ENCODE peak calls at places on chromosome 12, in eight cellular contexts. One of them, this sample, is unnamed. For H3K9me3, the result is how much of the 10 kb centered on the place peaks cover.

GRCh38 chr12:78315018-78315417 is 484.3 kb downstream of the NAV3 start:
- DNase-seq in aorta: no peak
- DNase-seq in tibial artery: no peak
- DNase-seq in CD8-positive, alpha-beta memory T cell: no peak
- DNase-seq in mucosa of descending colon: no peak
- DNase-seq in right cardiac atrium: no peak
- DNase-seq in upper lobe of right lung: no peak
- DNase-seq in IMR-90: no peak
- DNase-seq in this sample: no peak

GRCh38 chr12:56151672-56152131 is 685 bp upstream of the MYL6B start:
- DNase-seq in mucosa of descending colon: peak
- DNase-seq in IMR-90: no peak
- DNase-seq in tibial artery: no peak
- DNase-seq in aorta: peak
- DNase-seq in upper lobe of right lung: peak
- DNase-seq in right cardiac atrium: peak
- DNase-seq in CD8-positive, alpha-beta memory T cell: peak
- DNase-seq in this sample: peak

GRCh38 chr12:48796976-48797375 is 8.1 kb upstream of the ADCY6 start:
- DNase-seq in upper lobe of right lung: no peak
- DNase-seq in right cardiac atrium: no peak
- DNase-seq in tibial artery: no peak
- DNase-seq in IMR-90: no peak
- DNase-seq in aorta: no peak
- DNase-seq in CD8-positive, alpha-beta memory T cell: no peak
- DNase-seq in mucosa of descending colon: no peak
- DNase-seq in this sample: no peak

GRCh38 chr12:94379479-94380113 is 80.1 kb downstream of the CEP83 start:
- DNase-seq in IMR-90: peak
- DNase-seq in mucosa of descending colon: no peak
- DNase-seq in right cardiac atrium: no peak
- DNase-seq in CD8-positive, alpha-beta memory T cell: no peak
- DNase-seq in upper lobe of right lung: no peak
- DNase-seq in tibial artery: no peak
- DNase-seq in aorta: no peak
- DNase-seq in this sample: no peak

GRCh38 chr12:11621797-11622423 is 27.6 kb upstream of the ETV6 start:
- DNase-seq in upper lobe of right lung: no peak
- DNase-seq in mucosa of descending colon: no peak
- DNase-seq in right cardiac atrium: no peak
- DNase-seq in IMR-90: no peak
- DNase-seq in aorta: no peak
- DNase-seq in tibial artery: no peak
- DNase-seq in CD8-positive, alpha-beta memory T cell: peak
- DNase-seq in this sample: no peak

GRCh38 chr12:13368431-13368830 is 171.9 kb downstream of the EMP1 start:
- DNase-seq in upper lobe of right lung: no peak
- DNase-seq in aorta: no peak
- DNase-seq in IMR-90: no peak
- DNase-seq in tibial artery: no peak
- DNase-seq in CD8-positive, alpha-beta memory T cell: no peak
- DNase-seq in mucosa of descending colon: no peak
- DNase-seq in right cardiac atrium: no peak
- DNase-seq in this sample: no peak

GRCh38 chr12:1398673-1399072 is 195.7 kb downstream of the FBXL14 start:
- DNase-seq in upper lobe of right lung: no peak
- DNase-seq in aorta: no peak
- DNase-seq in tibial artery: no peak
- DNase-seq in IMR-90: peak
- DNase-seq in right cardiac atrium: no peak
- DNase-seq in mucosa of descending colon: no peak
- DNase-seq in CD8-positive, alpha-beta memory T cell: no peak
- DNase-seq in this sample: no peak

GRCh38 chr12:124026755-124027745 is 54.0 kb downstream of the ZNF664 start:
- DNase-seq in IMR-90: peak
- DNase-seq in aorta: no peak
- DNase-seq in upper lobe of right lung: no peak
- DNase-seq in CD8-positive, alpha-beta memory T cell: no peak
- DNase-seq in right cardiac atrium: no peak
- DNase-seq in tibial artery: no peak
- DNase-seq in mucosa of descending colon: no peak
- DNase-seq in this sample: no peak

GRCh38 chr12:15752780-15753179 is 36.4 kb downstream of the EPS8 start:
- DNase-seq in mucosa of descending colon: no peak
- DNase-seq in CD8-positive, alpha-beta memory T cell: no peak
- DNase-seq in tibial artery: no peak
- DNase-seq in upper lobe of right lung: no peak
- DNase-seq in right cardiac atrium: no peak
- DNase-seq in aorta: no peak
- DNase-seq in IMR-90: peak
- DNase-seq in this sample: no peak

GRCh38 chr12:111458773-111459172 is 53.0 kb downstream of the SH2B3 start:
- DNase-seq in IMR-90: no peak
- DNase-seq in right cardiac atrium: no peak
- DNase-seq in mucosa of descending colon: no peak
- DNase-seq in aorta: no peak
- DNase-seq in CD8-positive, alpha-beta memory T cell: no peak
- DNase-seq in tibial artery: no peak
- DNase-seq in upper lobe of right lung: no peak
- DNase-seq in this sample: no peak

GRCh38 chr12:31369712-31370521 is 44.0 kb upstream of the SINHCAF start:
- DNase-seq in mucosa of descending colon: no peak
- DNase-seq in tibial artery: peak
- DNase-seq in upper lobe of right lung: peak
- DNase-seq in CD8-positive, alpha-beta memory T cell: no peak
- DNase-seq in right cardiac atrium: no peak
- DNase-seq in aorta: no peak
- DNase-seq in IMR-90: peak
- DNase-seq in this sample: no peak

GRCh38 chr12:92302041-92302829 is 156.6 kb upstream of the BTG1 start:
- DNase-seq in mucosa of descending colon: no peak
- DNase-seq in tibial artery: no peak
- DNase-seq in aorta: no peak
- DNase-seq in IMR-90: no peak
- DNase-seq in right cardiac atrium: no peak
- DNase-seq in upper lobe of right lung: no peak
- DNase-seq in CD8-positive, alpha-beta memory T cell: no peak
- DNase-seq in this sample: no peak

DNA sequence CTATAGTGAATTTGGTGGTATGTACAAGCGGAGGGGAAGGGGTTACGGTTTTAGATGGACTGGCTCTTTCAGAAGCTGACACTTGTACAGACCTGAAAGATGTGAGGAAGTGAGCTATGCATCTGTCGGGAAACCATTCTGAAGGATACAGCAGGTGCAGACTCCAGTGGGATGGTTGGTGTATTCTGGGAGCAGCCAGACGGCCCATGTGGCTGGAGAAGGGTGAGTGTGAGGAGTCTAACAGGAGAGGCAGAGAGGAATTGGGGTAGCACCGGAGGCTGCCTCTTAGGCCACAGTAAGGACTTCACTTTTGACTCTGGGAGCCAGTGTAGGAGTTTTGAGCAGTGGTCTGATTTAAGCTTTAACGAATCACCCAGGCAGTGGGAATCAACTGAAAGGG is 90.7 kb downstream of the APAF1 start:
- DNase-seq in CD8-positive, alpha-beta memory T cell: no peak
- DNase-seq in tibial artery: no peak
- DNase-seq in mucosa of descending colon: no peak
- DNase-seq in aorta: no peak
- DNase-seq in upper lobe of right lung: no peak
- DNase-seq in right cardiac atrium: no peak
- DNase-seq in IMR-90: no peak
- DNase-seq in this sample: no peak
- H3K9me3 ChIP-seq in CD8-positive, alpha-beta memory T cell: under half
- H3K9me3 ChIP-seq in tibial artery: under half
- H3K9me3 ChIP-seq in mucosa of descending colon: under half
- H3K9me3 ChIP-seq in aorta: under half
- H3K9me3 ChIP-seq in upper lobe of right lung: under half
- H3K9me3 ChIP-seq in right cardiac atrium: under half
- H3K9me3 ChIP-seq in IMR-90: under half
- H3K9me3 ChIP-seq in this sample: under half

GRCh38 chr12:132923356-132923909 is 32.7 kb downstream of the ZNF605 start:
- DNase-seq in right cardiac atrium: no peak
- DNase-seq in IMR-90: no peak
- DNase-seq in mucosa of descending colon: no peak
- DNase-seq in CD8-positive, alpha-beta memory T cell: no peak
- DNase-seq in upper lobe of right lung: no peak
- DNase-seq in aorta: no peak
- DNase-seq in tibial artery: no peak
- DNase-seq in this sample: no peak
- H3K9me3 ChIP-seq in right cardiac atrium: under half
- H3K9me3 ChIP-seq in IMR-90: half or more
- H3K9me3 ChIP-seq in mucosa of descending colon: half or more
- H3K9me3 ChIP-seq in CD8-positive, alpha-beta memory T cell: half or more
- H3K9me3 ChIP-seq in upper lobe of right lung: half or more
- H3K9me3 ChIP-seq in aorta: under half
- H3K9me3 ChIP-seq in tibial artery: half or more
- H3K9me3 ChIP-seq in this sample: under half

GRCh38 chr12:34349673-34349961 is 327.3 kb downstream of the ALG10 start:
- DNase-seq in mucosa of descending colon: no peak
- DNase-seq in upper lobe of right lung: no peak
- DNase-seq in tibial artery: no peak
- DNase-seq in aorta: no peak
- DNase-seq in right cardiac atrium: no peak
- DNase-seq in IMR-90: no peak
- DNase-seq in CD8-positive, alpha-beta memory T cell: no peak
- DNase-seq in this sample: no peak
- H3K9me3 ChIP-seq in mucosa of descending colon: half or more
- H3K9me3 ChIP-seq in upper lobe of right lung: under half
- H3K9me3 ChIP-seq in tibial artery: half or more
- H3K9me3 ChIP-seq in aorta: under half
- H3K9me3 ChIP-seq in right cardiac atrium: under half
- H3K9me3 ChIP-seq in IMR-90: under half
- H3K9me3 ChIP-seq in CD8-positive, alpha-beta memory T cell: under half
- H3K9me3 ChIP-seq in this sample: under half

GRCh38 chr12:131318045-131318685 is 364.5 kb downstream of the ADGRD1 start:
- DNase-seq in CD8-positive, alpha-beta memory T cell: no peak
- DNase-seq in mucosa of descending colon: no peak
- DNase-seq in IMR-90: no peak
- DNase-seq in right cardiac atrium: no peak
- DNase-seq in upper lobe of right lung: no peak
- DNase-seq in aorta: no peak
- DNase-seq in tibial artery: no peak
- DNase-seq in this sample: no peak
- H3K9me3 ChIP-seq in CD8-positive, alpha-beta memory T cell: under half
- H3K9me3 ChIP-seq in mucosa of descending colon: under half
- H3K9me3 ChIP-seq in IMR-90: under half
- H3K9me3 ChIP-seq in right cardiac atrium: under half
- H3K9me3 ChIP-seq in upper lobe of right lung: under half
- H3K9me3 ChIP-seq in aorta: under half
- H3K9me3 ChIP-seq in tibial artery: under half
- H3K9me3 ChIP-seq in this sample: under half

DNA sequence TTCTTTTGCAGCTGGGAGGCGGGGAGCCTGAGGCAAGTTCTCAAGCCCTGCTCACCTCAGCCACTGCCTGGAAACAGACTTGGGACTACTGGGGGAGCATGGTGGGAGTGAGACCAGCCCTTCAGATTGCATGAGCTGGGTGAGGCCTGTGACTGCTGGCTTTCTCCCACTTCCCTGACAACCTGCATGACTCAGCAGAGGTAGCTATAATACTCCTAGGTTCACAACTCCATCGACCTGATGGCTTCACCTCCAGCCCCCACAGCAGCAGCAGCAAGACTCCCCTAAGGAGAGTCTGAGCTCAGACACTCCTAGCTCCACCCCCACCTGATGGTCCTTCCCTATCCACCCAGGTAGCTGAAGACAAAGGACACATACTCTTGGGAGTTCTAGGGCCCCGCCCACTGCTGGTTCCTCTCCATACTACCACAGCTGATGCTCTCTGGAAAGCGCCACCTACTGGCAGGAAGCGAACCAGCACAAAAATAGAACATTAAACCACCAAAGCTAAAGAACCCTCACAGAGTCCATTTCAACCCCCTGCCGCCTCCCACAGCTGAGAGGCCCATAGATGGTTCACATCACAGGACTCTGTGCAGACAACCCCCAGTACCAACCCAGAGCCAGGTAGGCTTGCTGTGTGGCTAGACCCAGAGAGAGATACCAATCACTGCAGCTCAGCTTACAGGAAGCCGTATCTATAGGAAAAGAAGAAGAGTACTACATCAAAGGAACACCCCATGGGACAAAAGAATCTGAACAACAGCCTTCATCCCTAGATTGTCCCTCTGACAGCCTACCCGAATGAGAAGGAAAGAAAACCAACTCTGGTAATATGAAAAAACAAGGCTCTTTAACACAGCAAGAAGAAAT is 68.7 kb downstream of the RPAP3 start:
- DNase-seq in mucosa of descending colon: peak
- DNase-seq in right cardiac atrium: no peak
- DNase-seq in upper lobe of right lung: peak
- DNase-seq in tibial artery: peak
- DNase-seq in IMR-90: no peak
- DNase-seq in aorta: peak
- DNase-seq in CD8-positive, alpha-beta memory T cell: no peak
- DNase-seq in this sample: no peak
- H3K9me3 ChIP-seq in mucosa of descending colon: under half
- H3K9me3 ChIP-seq in right cardiac atrium: under half
- H3K9me3 ChIP-seq in upper lobe of right lung: under half
- H3K9me3 ChIP-seq in tibial artery: under half
- H3K9me3 ChIP-seq in IMR-90: under half
- H3K9me3 ChIP-seq in aorta: under half
- H3K9me3 ChIP-seq in CD8-positive, alpha-beta memory T cell: under half
- H3K9me3 ChIP-seq in this sample: under half

GRCh38 chr12:66013224-66013623 is 117.3 kb downstream of the LLPH start:
- DNase-seq in upper lobe of right lung: no peak
- DNase-seq in mucosa of descending colon: no peak
- DNase-seq in IMR-90: no peak
- DNase-seq in right cardiac atrium: no peak
- DNase-seq in CD8-positive, alpha-beta memory T cell: no peak
- DNase-seq in aorta: no peak
- DNase-seq in tibial artery: no peak
- DNase-seq in this sample: no peak
- H3K9me3 ChIP-seq in upper lobe of right lung: under half
- H3K9me3 ChIP-seq in mucosa of descending colon: under half
- H3K9me3 ChIP-seq in IMR-90: under half
- H3K9me3 ChIP-seq in right cardiac atrium: under half
- H3K9me3 ChIP-seq in CD8-positive, alpha-beta memory T cell: under half
- H3K9me3 ChIP-seq in aorta: under half
- H3K9me3 ChIP-seq in tibial artery: under half
- H3K9me3 ChIP-seq in this sample: under half

GRCh38 chr12:34303091-34303870 is 281.0 kb downstream of the ALG10 start:
- DNase-seq in CD8-positive, alpha-beta memory T cell: no peak
- DNase-seq in right cardiac atrium: peak
- DNase-seq in upper lobe of right lung: no peak
- DNase-seq in tibial artery: no peak
- DNase-seq in aorta: peak
- DNase-seq in IMR-90: no peak
- DNase-seq in mucosa of descending colon: no peak
- DNase-seq in this sample: no peak
- H3K9me3 ChIP-seq in CD8-positive, alpha-beta memory T cell: under half
- H3K9me3 ChIP-seq in right cardiac atrium: under half
- H3K9me3 ChIP-seq in upper lobe of right lung: under half
- H3K9me3 ChIP-seq in tibial artery: half or more
- H3K9me3 ChIP-seq in aorta: under half
- H3K9me3 ChIP-seq in IMR-90: half or more
- H3K9me3 ChIP-seq in mucosa of descending colon: half or more
- H3K9me3 ChIP-seq in this sample: under half

This sample was measured in T-helper 17 cell.